ENCODE peak calls at places on chromosomes 12 and 14, in six cellular contexts. G, E, M, A, K and U are unnamed samples.

GRCh38 chr12:54980341-54980740 is 4.2 kb downstream of the TESPA1 start:
- DNase-seq in A (no peak), G (no peak), K (no peak), M (no peak), E (no peak), U (no peak)

GRCh38 chr14:70188608-70189540 is at the start of gene SLC8A3:
- DNase-seq in G (peak), E (no peak), A (no peak), K (peak), M (no peak), U (peak)

GRCh38 chr12:49200882-49201594 is 12.2 kb upstream of the TUBA1A start:
- DNase-seq in G (no peak), K (no peak), M (peak), A (no peak), E (no peak), U (peak)

GRCh38 chr12:4036872-4037271 is 163.7 kb upstream of the PARP11 start:
- DNase-seq in M (no peak), K (no peak), A (no peak), G (no peak), E (no peak), U (no peak)

GRCh38 chr14:61203059-61203753 is 77.9 kb downstream of the TMEM30B start:
- DNase-seq in M (no peak), E (no peak), A (no peak), G (no peak), K (no peak), U (no peak)

GRCh38 chr14:20002319-20002718 is 356 bp downstream of the OR4Q2 start:
- DNase-seq in A (no peak), K (no peak), E (no peak), G (no peak), M (no peak), U (no peak)

GRCh38 chr12:70070494-70071007 is 172.7 kb upstream of the CNOT2 start:
- DNase-seq in E (no peak), A (no peak), M (no peak), K (no peak), G (no peak), U (no peak)

GRCh38 chr14:100065942-100066574 is 836 bp downstream of the EVL start:
- DNase-seq in M (no peak), E (no peak), G (no peak), A (no peak), K (no peak), U (peak)

GRCh38 chr12:116697305-116698130 is 40.4 kb downstream of the SPRING1 start:
- DNase-seq in M (no peak), E (no peak), G (peak), A (no peak), K (no peak), U (peak)

GRCh38 chr12:106919910-106920544 is 35.7 kb upstream of the TMEM263 start:
- DNase-seq in K (no peak), A (no peak), M (no peak), E (no peak), G (no peak), U (peak)

GRCh38 chr12:100982511-100983183 is 188.1 kb downstream of the ANO4 start:
- DNase-seq in G (no peak), E (no peak), M (no peak), K (no peak), A (no peak), U (no peak)

GRCh38 chr12:94844452-94844851 is 159.0 kb downstream of the NDUFA12 start:
- DNase-seq in G (no peak), A (no peak), K (no peak), M (no peak), E (no peak), U (no peak)

GRCh38 chr14:102779574-102780315 is 2.5 kb downstream of the TRAF3 start:
- DNase-seq in K (no peak), E (no peak), M (no peak), A (no peak), G (no peak), U (peak)

GRCh38 chr12:80553316-80553715 is 109.3 kb downstream of the PTPRQ start:
- DNase-seq in A (no peak), M (no peak), K (no peak), G (no peak), E (no peak), U (peak)

GRCh38 chr12:66365718-66366485 is 63.6 kb downstream of the HELB start:
- DNase-seq in A (no peak), M (no peak), G (no peak), K (no peak), E (no peak), U (peak)

GRCh38 chr14:37411079-37411735 is 183.8 kb downstream of the FOXA1 start:
- DNase-seq in G (no peak), M (no peak), E (no peak), A (no peak), K (no peak), U (no peak)

GRCh38 chr12:126873701-126874100 is 1393.3 kb upstream of the TMEM132C start:
- DNase-seq in A (no peak), M (no peak), G (no peak), K (no peak), E (no peak), U (no peak)

GRCh38 chr12:9699898-9700605 is 30.5 kb downstream of the CLEC2D start:
- DNase-seq in A (no peak), G (no peak), M (no peak), E (no peak), K (no peak), U (no peak)

GRCh38 chr12:115096673-115097349 is 412.8 kb upstream of the TBX3 start:
- DNase-seq in E (no peak), K (no peak), G (no peak), A (no peak), M (peak), U (peak)

GRCh38 chr14:71320734-71321555 is 413.7 kb downstream of the PCNX1 start:
- DNase-seq in A (peak), G (peak), M (peak), E (peak), K (peak), U (peak)

GRCh38 chr12:130791699-130792098 is 47.4 kb downstream of the STX2 start:
- DNase-seq in M (no peak), A (no peak), E (no peak), G (no peak), K (no peak), U (no peak)

GRCh38 chr12:59173696-59174095 is 253.4 kb upstream of the LRIG3 start:
- DNase-seq in E (no peak), K (no peak), M (no peak), G (no peak), A (no peak), U (peak)

GRCh38 chr12:105906545-105906944 is 232.2 kb downstream of the NUAK1 start:
- DNase-seq in K (no peak), G (no peak), A (no peak), E (no peak), M (no peak), U (peak)

GRCh38 chr14:68958553-68958952 is 20.5 kb downstream of the ACTN1 start:
- DNase-seq in A (no peak), K (no peak), M (no peak), E (no peak), G (no peak), U (no peak)

GRCh38 chr12:103401421-103401820 is 94.3 kb downstream of the C12orf42 start:
- DNase-seq in G (no peak), A (no peak), E (no peak), M (no peak), K (no peak), U (no peak)

GRCh38 chr12:100919116-100919515 is 124.5 kb downstream of the ANO4 start:
- DNase-seq in M (no peak), K (no peak), A (no peak), E (no peak), G (no peak), U (no peak)

GRCh38 chr12:87982208-87982607 is 47.0 kb downstream of the C12orf50 start:
- DNase-seq in E (no peak), G (no peak), M (no peak), K (no peak), A (no peak), U (no peak)

GRCh38 chr12:67593041-67593870 is 55.3 kb upstream of the DYRK2 start:
- DNase-seq in A (no peak), E (no peak), G (no peak), K (peak), M (no peak), U (peak)

GRCh38 chr14:33307691-33308369 is 369.2 kb downstream of the NPAS3 start:
- DNase-seq in E (peak), K (no peak), M (peak), G (no peak), A (no peak), U (no peak)

GRCh38 chr12:57467212-57467874 is 7.8 kb downstream of the GLI1 start:
- DNase-seq in M (no peak), G (no peak), E (no peak), K (no peak), A (no peak), U (no peak)

GRCh38 chr14:33163109-33163508 is 224.4 kb downstream of the NPAS3 start:
- DNase-seq in A (no peak), K (no peak), E (no peak), M (no peak), G (no peak), U (no peak)

GRCh38 chr12:94616217-94616729 is 34.1 kb downstream of the TMCC3 start:
- DNase-seq in E (no peak), K (no peak), A (no peak), G (no peak), M (no peak), U (peak)

GRCh38 chr14:91380610-91381371 is 36.8 kb downstream of the CCDC88C start:
- DNase-seq in K (no peak), A (no peak), M (peak), G (no peak), E (no peak), U (peak)

GRCh38 chr14:94009767-94010166 is 12.7 kb downstream of the CCDC197 start:
- DNase-seq in E (no peak), A (no peak), M (no peak), G (no peak), K (no peak), U (peak)

GRCh38 chr14:91372680-91373495 is 44.7 kb downstream of the CCDC88C start:
- DNase-seq in G (no peak), E (no peak), A (no peak), M (no peak), K (no peak), U (no peak)

GRCh38 chr12:27821259-27821973 is 41.4 kb upstream of the MANSC4 start:
- DNase-seq in G (no peak), E (peak), K (peak), A (no peak), M (peak), U (peak)

GRCh38 chr12:27826076-27826475 is 46.0 kb upstream of the MANSC4 start:
- DNase-seq in E (no peak), K (no peak), M (no peak), A (no peak), G (no peak), U (no peak)

GRCh38 chr12:27823038-27823437 is 43.0 kb upstream of the MANSC4 start:
- DNase-seq in K (no peak), E (no peak), M (no peak), A (no peak), G (no peak), U (no peak)

GRCh38 chr12:27822076-27822712 is 42.2 kb upstream of the MANSC4 start:
- DNase-seq in G (no peak), E (no peak), K (no peak), A (no peak), M (no peak), U (no peak)

GRCh38 chr12:27824126-27824842 is 44.2 kb upstream of the MANSC4 start:
- DNase-seq in A (no peak), K (no peak), E (no peak), G (no peak), M (no peak), U (no peak)
- TF ChIP-seq CTCF in A (no peak), K (no peak), E (no peak), G (no peak), M (no peak), U (no peak)

GRCh38 chr12:125089083-125089482 is 23.8 kb downstream of the AACS start:
- DNase-seq in G (no peak), A (no peak), M (no peak), K (no peak), E (no peak), U (no peak)
- TF ChIP-seq CTCF in G (no peak), A (no peak), M (no peak), K (no peak), E (no peak), U (no peak)

GRCh38 chr12:60501124-60501729 is 905.4 kb downstream of the SLC16A7 start:
- DNase-seq in A (no peak), G (no peak), E (no peak), M (no peak), K (no peak), U (peak)
- TF ChIP-seq CTCF in A (no peak), G (no peak), E (no peak), M (no peak), K (no peak), U (no peak)

GRCh38 chr12:62466596-62467411 is at the start of gene MON2:
- DNase-seq in M (peak), G (peak), E (peak), A (peak), K (peak), U (peak)
- TF ChIP-seq CTCF in M (no peak), G (no peak), E (no peak), A (no peak), K (no peak), U (peak)

GRCh38 chr12:1365703-1366102 is 228.7 kb downstream of the FBXL14 start:
- DNase-seq in K (no peak), M (no peak), G (no peak), A (no peak), E (no peak), U (no peak)

GRCh38 chr12:1369460-1369859 is 224.9 kb downstream of the FBXL14 start:
- DNase-seq in A (no peak), K (no peak), M (no peak), E (no peak), G (no peak), U (peak)

GRCh38 chr12:1369942-1370620 is 224.3 kb downstream of the FBXL14 start:
- DNase-seq in M (no peak), E (no peak), A (no peak), K (no peak), G (no peak), U (no peak)

GRCh38 chr12:1367331-1367730 is 227.1 kb downstream of the FBXL14 start:
- DNase-seq in G (no peak), K (no peak), M (no peak), E (no peak), A (no peak), U (no peak)

DNA sequence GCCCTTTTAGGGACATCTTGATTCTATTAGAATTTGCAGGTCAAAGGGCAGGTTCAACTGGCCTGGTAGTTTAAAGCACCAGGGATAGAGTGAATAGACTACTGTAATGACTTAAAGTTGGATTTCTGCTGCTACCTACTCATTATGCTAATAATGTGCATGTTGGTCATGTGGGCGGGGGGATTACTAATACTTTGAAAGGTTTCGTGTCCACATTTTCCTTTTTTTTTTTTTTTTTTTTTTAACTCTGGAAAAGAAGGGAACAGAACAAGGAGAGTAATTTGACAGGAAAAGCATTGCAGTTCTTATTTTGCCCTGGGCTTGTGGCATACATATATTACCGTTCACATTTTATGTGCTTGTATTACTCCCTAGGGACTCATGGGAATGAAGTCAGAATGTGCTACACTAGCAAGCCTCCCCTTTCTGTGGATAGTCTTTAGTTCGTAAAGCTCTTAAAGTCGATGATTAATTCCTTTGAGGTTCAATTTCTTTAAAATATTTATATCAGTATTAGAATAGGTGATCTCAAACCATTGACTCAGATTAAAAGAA is 226.6 kb downstream of the FBXL14 start:
- DNase-seq in K (no peak), E (no peak), G (no peak), M (no peak), A (no peak), U (peak)
- TF ChIP-seq CTCF in K (no peak), E (no peak), G (no peak), M (no peak), A (no peak), U (no peak)